ENCODE peak calls at places on chromosomes 12 and 14, in six cellular contexts. One of them, this sample, is unnamed.

GRCh38 chr12:132224484-132224883 is 80.2 kb downstream of the NOC4L start:
- DNase-seq in lung: no peak
- DNase-seq in naive thymus-derived CD4-positive, alpha-beta T cell: no peak
- DNase-seq in heart right ventricle: no peak
- DNase-seq in stomach: no peak
- DNase-seq in tibial nerve: no peak
- DNase-seq in this sample: no peak

GRCh38 chr12:24069532-24070395 is 120.3 kb upstream of the SOX5 start:
- DNase-seq in lung: no peak
- DNase-seq in naive thymus-derived CD4-positive, alpha-beta T cell: no peak
- DNase-seq in heart right ventricle: no peak
- DNase-seq in stomach: no peak
- DNase-seq in tibial nerve: no peak
- DNase-seq in this sample: no peak

GRCh38 chr12:94405378-94406116 is 54.1 kb downstream of the CEP83 start:
- DNase-seq in lung: no peak
- DNase-seq in naive thymus-derived CD4-positive, alpha-beta T cell: no peak
- DNase-seq in heart right ventricle: no peak
- DNase-seq in stomach: no peak
- DNase-seq in tibial nerve: no peak
- DNase-seq in this sample: no peak

GRCh38 chr12:13811061-13811460 is 170.3 kb downstream of the GRIN2B start:
- DNase-seq in lung: no peak
- DNase-seq in naive thymus-derived CD4-positive, alpha-beta T cell: no peak
- DNase-seq in heart right ventricle: no peak
- DNase-seq in stomach: no peak
- DNase-seq in tibial nerve: no peak
- DNase-seq in this sample: no peak

GRCh38 chr12:117076410-117077372 is 22.5 kb downstream of the TESC start:
- DNase-seq in lung: no peak
- DNase-seq in naive thymus-derived CD4-positive, alpha-beta T cell: no peak
- DNase-seq in heart right ventricle: peak
- DNase-seq in stomach: no peak
- DNase-seq in tibial nerve: no peak
- DNase-seq in this sample: peak

GRCh38 chr12:112978163-112979081 is at the start of gene OAS2:
- DNase-seq in lung: peak
- DNase-seq in naive thymus-derived CD4-positive, alpha-beta T cell: peak
- DNase-seq in heart right ventricle: peak
- DNase-seq in stomach: peak
- DNase-seq in tibial nerve: peak
- DNase-seq in this sample: peak

GRCh38 chr12:16238661-16239060 is 38.8 kb downstream of the SLC15A5 start:
- DNase-seq in lung: no peak
- DNase-seq in naive thymus-derived CD4-positive, alpha-beta T cell: no peak
- DNase-seq in heart right ventricle: no peak
- DNase-seq in stomach: no peak
- DNase-seq in tibial nerve: no peak
- DNase-seq in this sample: no peak

GRCh38 chr12:107541001-107541400 is 144.6 kb upstream of the PWP1 start:
- DNase-seq in lung: no peak
- DNase-seq in naive thymus-derived CD4-positive, alpha-beta T cell: no peak
- DNase-seq in heart right ventricle: no peak
- DNase-seq in stomach: no peak
- DNase-seq in tibial nerve: no peak
- DNase-seq in this sample: no peak

GRCh38 chr14:92958373-92959188 is 35.6 kb downstream of the CHGA start:
- DNase-seq in lung: no peak
- DNase-seq in naive thymus-derived CD4-positive, alpha-beta T cell: no peak
- DNase-seq in heart right ventricle: no peak
- DNase-seq in stomach: no peak
- DNase-seq in tibial nerve: no peak
- DNase-seq in this sample: no peak

GRCh38 chr12:28866715-28867503 is 282.2 kb upstream of the FAR2 start:
- DNase-seq in lung: no peak
- DNase-seq in naive thymus-derived CD4-positive, alpha-beta T cell: no peak
- DNase-seq in heart right ventricle: no peak
- DNase-seq in stomach: no peak
- DNase-seq in tibial nerve: no peak
- DNase-seq in this sample: no peak

GRCh38 chr12:113137861-113138783 is 2.6 kb upstream of the RASAL1 start:
- DNase-seq in lung: no peak
- DNase-seq in naive thymus-derived CD4-positive, alpha-beta T cell: no peak
- DNase-seq in heart right ventricle: no peak
- DNase-seq in stomach: no peak
- DNase-seq in tibial nerve: no peak
- DNase-seq in this sample: peak

GRCh38 chr12:28759334-28759733 is 389.7 kb upstream of the FAR2 start:
- DNase-seq in lung: no peak
- DNase-seq in naive thymus-derived CD4-positive, alpha-beta T cell: no peak
- DNase-seq in heart right ventricle: no peak
- DNase-seq in stomach: no peak
- DNase-seq in tibial nerve: no peak
- DNase-seq in this sample: no peak

GRCh38 chr14:68476212-68476964 is 316.5 kb downstream of the ZFP36L1 start:
- DNase-seq in lung: no peak
- DNase-seq in naive thymus-derived CD4-positive, alpha-beta T cell: no peak
- DNase-seq in heart right ventricle: peak
- DNase-seq in stomach: no peak
- DNase-seq in tibial nerve: peak
- DNase-seq in this sample: no peak

GRCh38 chr12:94289551-94290312 is 141.4 kb downstream of the PLXNC1 start:
- DNase-seq in lung: no peak
- DNase-seq in naive thymus-derived CD4-positive, alpha-beta T cell: no peak
- DNase-seq in heart right ventricle: no peak
- DNase-seq in stomach: no peak
- DNase-seq in tibial nerve: peak
- DNase-seq in this sample: no peak

GRCh38 chr12:9944404-9944803 is 12.2 kb upstream of the CLEC2A start:
- DNase-seq in lung: no peak
- DNase-seq in naive thymus-derived CD4-positive, alpha-beta T cell: no peak
- DNase-seq in heart right ventricle: no peak
- DNase-seq in stomach: no peak
- DNase-seq in tibial nerve: no peak
- DNase-seq in this sample: no peak

GRCh38 chr12:3727877-3728632 is 24.9 kb downstream of the CRACR2A start:
- DNase-seq in lung: no peak
- DNase-seq in naive thymus-derived CD4-positive, alpha-beta T cell: peak
- DNase-seq in heart right ventricle: no peak
- DNase-seq in stomach: no peak
- DNase-seq in tibial nerve: peak
- DNase-seq in this sample: no peak

GRCh38 chr14:64979336-64980074 is 7.2 kb upstream of the FNTB start:
- DNase-seq in lung: no peak
- DNase-seq in naive thymus-derived CD4-positive, alpha-beta T cell: no peak
- DNase-seq in heart right ventricle: no peak
- DNase-seq in stomach: no peak
- DNase-seq in tibial nerve: no peak
- DNase-seq in this sample: no peak

GRCh38 chr12:117514016-117514415 is 152.6 kb upstream of the NOS1 start:
- DNase-seq in lung: peak
- DNase-seq in naive thymus-derived CD4-positive, alpha-beta T cell: no peak
- DNase-seq in heart right ventricle: peak
- DNase-seq in stomach: peak
- DNase-seq in tibial nerve: no peak
- DNase-seq in this sample: no peak

GRCh38 chr12:75917083-75917482 is 114.5 kb downstream of the PHLDA1 start:
- DNase-seq in lung: no peak
- DNase-seq in naive thymus-derived CD4-positive, alpha-beta T cell: no peak
- DNase-seq in heart right ventricle: no peak
- DNase-seq in stomach: no peak
- DNase-seq in tibial nerve: no peak
- DNase-seq in this sample: no peak

GRCh38 chr12:79644274-79645234 is 46.2 kb downstream of the PAWR start:
- DNase-seq in lung: no peak
- DNase-seq in naive thymus-derived CD4-positive, alpha-beta T cell: no peak
- DNase-seq in heart right ventricle: no peak
- DNase-seq in stomach: no peak
- DNase-seq in tibial nerve: no peak
- DNase-seq in this sample: no peak

GRCh38 chr12:107670999-107671643 is 14.5 kb upstream of the PWP1 start:
- DNase-seq in lung: no peak
- DNase-seq in naive thymus-derived CD4-positive, alpha-beta T cell: no peak
- DNase-seq in heart right ventricle: no peak
- DNase-seq in stomach: peak
- DNase-seq in tibial nerve: no peak
- DNase-seq in this sample: no peak

DNA sequence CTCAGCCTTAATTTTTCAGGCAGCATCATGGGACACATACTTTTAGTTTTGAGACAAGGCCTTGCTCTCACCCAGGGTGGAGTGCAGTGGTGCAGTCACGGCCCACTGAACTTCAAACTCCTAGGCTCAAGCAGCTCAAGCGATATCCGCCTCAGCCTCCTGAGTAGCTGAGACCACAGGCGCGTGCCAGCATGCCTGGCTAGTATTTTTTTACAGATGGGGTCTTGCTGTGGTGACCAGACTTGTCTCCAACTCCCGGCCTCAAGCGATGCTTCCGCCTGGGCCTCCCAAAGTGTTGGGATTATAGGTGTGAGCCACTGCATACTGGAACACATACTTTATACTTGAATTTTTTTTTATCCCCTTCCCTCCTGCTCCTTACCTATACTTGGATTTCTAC is 2.8 kb downstream of the RDH5 start:
- DNase-seq in lung: no peak
- DNase-seq in naive thymus-derived CD4-positive, alpha-beta T cell: no peak
- DNase-seq in heart right ventricle: no peak
- DNase-seq in stomach: no peak
- DNase-seq in tibial nerve: no peak
- DNase-seq in this sample: peak
- H3K27ac ChIP-seq in lung: no peak
- H3K27ac ChIP-seq in naive thymus-derived CD4-positive, alpha-beta T cell: no peak
- H3K27ac ChIP-seq in heart right ventricle: no peak
- H3K27ac ChIP-seq in stomach: peak
- H3K27ac ChIP-seq in tibial nerve: peak
- H3K27ac ChIP-seq in this sample: peak

DNA sequence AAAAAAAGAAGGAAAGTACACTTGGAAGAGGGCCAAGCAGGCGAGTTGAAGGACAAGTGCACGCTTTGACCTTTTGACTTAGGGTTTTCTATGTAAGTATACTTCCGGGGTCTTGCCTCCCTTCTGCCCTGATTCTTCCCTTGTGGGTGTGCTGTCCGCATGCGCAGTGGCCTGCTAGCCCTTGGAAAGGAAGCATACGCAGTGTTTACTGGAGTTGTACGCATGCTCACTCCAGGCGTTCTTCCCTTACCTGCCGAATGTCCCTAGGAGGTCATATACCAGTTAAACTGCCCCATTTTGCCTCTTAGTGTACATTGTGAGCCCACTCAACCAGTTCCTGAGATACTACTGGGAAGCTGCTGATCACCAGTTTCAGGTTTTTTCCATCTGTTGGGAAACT is 15.7 kb upstream of the DDHD1 start:
- DNase-seq in lung: no peak
- DNase-seq in naive thymus-derived CD4-positive, alpha-beta T cell: no peak
- DNase-seq in heart right ventricle: no peak
- DNase-seq in stomach: no peak
- DNase-seq in tibial nerve: no peak
- DNase-seq in this sample: no peak
- H3K27ac ChIP-seq in lung: no peak
- H3K27ac ChIP-seq in naive thymus-derived CD4-positive, alpha-beta T cell: no peak
- H3K27ac ChIP-seq in heart right ventricle: no peak
- H3K27ac ChIP-seq in stomach: no peak
- H3K27ac ChIP-seq in tibial nerve: no peak
- H3K27ac ChIP-seq in this sample: no peak

GRCh38 chr14:26204954-26205479 is 392.8 kb downstream of the NOVA1 start:
- DNase-seq in lung: no peak
- DNase-seq in naive thymus-derived CD4-positive, alpha-beta T cell: no peak
- DNase-seq in heart right ventricle: peak
- DNase-seq in stomach: peak
- DNase-seq in tibial nerve: peak
- DNase-seq in this sample: peak
- H3K27ac ChIP-seq in lung: no peak
- H3K27ac ChIP-seq in naive thymus-derived CD4-positive, alpha-beta T cell: no peak
- H3K27ac ChIP-seq in heart right ventricle: no peak
- H3K27ac ChIP-seq in stomach: no peak
- H3K27ac ChIP-seq in tibial nerve: peak
- H3K27ac ChIP-seq in this sample: no peak

GRCh38 chr14:101064121-101064661 is 160.7 kb upstream of the RTL1 start:
- DNase-seq in lung: no peak
- DNase-seq in naive thymus-derived CD4-positive, alpha-beta T cell: no peak
- DNase-seq in heart right ventricle: no peak
- DNase-seq in stomach: no peak
- DNase-seq in tibial nerve: no peak
- DNase-seq in this sample: peak

GRCh38 chr14:101063121-101063520 is 159.6 kb upstream of the RTL1 start:
- DNase-seq in lung: no peak
- DNase-seq in naive thymus-derived CD4-positive, alpha-beta T cell: no peak
- DNase-seq in heart right ventricle: no peak
- DNase-seq in stomach: no peak
- DNase-seq in tibial nerve: no peak
- DNase-seq in this sample: no peak

GRCh38 chr14:101061411-101062064 is 158.0 kb upstream of the RTL1 start:
- DNase-seq in lung: no peak
- DNase-seq in naive thymus-derived CD4-positive, alpha-beta T cell: no peak
- DNase-seq in heart right ventricle: no peak
- DNase-seq in stomach: no peak
- DNase-seq in tibial nerve: no peak
- DNase-seq in this sample: peak

GRCh38 chr14:101062065-101062450 is 158.5 kb upstream of the RTL1 start:
- DNase-seq in lung: no peak
- DNase-seq in naive thymus-derived CD4-positive, alpha-beta T cell: no peak
- DNase-seq in heart right ventricle: no peak
- DNase-seq in stomach: no peak
- DNase-seq in tibial nerve: peak
- DNase-seq in this sample: peak

GRCh38 chr14:101062611-101063010 is 159.1 kb upstream of the RTL1 start:
- DNase-seq in lung: no peak
- DNase-seq in naive thymus-derived CD4-positive, alpha-beta T cell: no peak
- DNase-seq in heart right ventricle: no peak
- DNase-seq in stomach: no peak
- DNase-seq in tibial nerve: no peak
- DNase-seq in this sample: peak
- H3K27ac ChIP-seq in lung: no peak
- H3K27ac ChIP-seq in naive thymus-derived CD4-positive, alpha-beta T cell: no peak
- H3K27ac ChIP-seq in heart right ventricle: no peak
- H3K27ac ChIP-seq in stomach: no peak
- H3K27ac ChIP-seq in tibial nerve: peak
- H3K27ac ChIP-seq in this sample: no peak

DNA sequence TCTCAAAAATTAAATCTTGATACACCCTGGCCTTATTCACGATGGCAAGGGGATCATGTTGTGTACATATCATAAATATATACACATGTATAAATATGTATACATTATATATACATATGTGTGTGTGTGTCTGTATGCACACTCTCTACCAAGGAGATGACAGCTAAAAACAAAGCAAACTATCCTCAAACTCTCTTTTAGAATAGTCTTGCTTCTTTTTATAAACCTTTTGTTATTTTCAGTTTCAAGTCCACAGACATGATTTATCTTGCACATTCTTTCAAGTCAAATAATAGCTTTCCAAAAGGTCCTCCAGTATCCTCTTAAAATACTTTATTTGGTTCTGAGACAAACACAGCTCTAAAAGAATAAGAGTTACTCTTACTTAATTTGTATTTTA is 8.4 kb downstream of the ANO6 start:
- DNase-seq in lung: no peak
- DNase-seq in naive thymus-derived CD4-positive, alpha-beta T cell: no peak
- DNase-seq in heart right ventricle: no peak
- DNase-seq in stomach: no peak
- DNase-seq in tibial nerve: no peak
- DNase-seq in this sample: no peak
- H3K27ac ChIP-seq in lung: no peak
- H3K27ac ChIP-seq in naive thymus-derived CD4-positive, alpha-beta T cell: no peak
- H3K27ac ChIP-seq in heart right ventricle: no peak
- H3K27ac ChIP-seq in stomach: no peak
- H3K27ac ChIP-seq in tibial nerve: no peak
- H3K27ac ChIP-seq in this sample: peak

GRCh38 chr14:59629384-59630158 is 53.0 kb upstream of the CCDC175 start:
- DNase-seq in lung: no peak
- DNase-seq in naive thymus-derived CD4-positive, alpha-beta T cell: no peak
- DNase-seq in heart right ventricle: no peak
- DNase-seq in stomach: no peak
- DNase-seq in tibial nerve: no peak
- DNase-seq in this sample: no peak
- H3K27ac ChIP-seq in lung: no peak
- H3K27ac ChIP-seq in naive thymus-derived CD4-positive, alpha-beta T cell: no peak
- H3K27ac ChIP-seq in heart right ventricle: no peak
- H3K27ac ChIP-seq in stomach: no peak
- H3K27ac ChIP-seq in tibial nerve: no peak
- H3K27ac ChIP-seq in this sample: no peak